ENCODE peak calls at places on chromosomes 3 and 15, in ten cellular contexts. One of them, this sample, is unnamed.

GRCh38 chr3:172272699-172273098 is 175.6 kb downstream of the GHSR start:
- DNase-seq in breast epithelium: no peak
- DNase-seq in right lobe of liver: no peak
- DNase-seq in PC-3: no peak
- DNase-seq in colonic mucosa: no peak
- DNase-seq in effector memory CD4-positive, alpha-beta T cell: no peak
- DNase-seq in endodermal cell: no peak
- DNase-seq in ovary: no peak
- DNase-seq in neural progenitor cell: no peak
- DNase-seq in SJSA1: no peak
- DNase-seq in this sample: no peak

GRCh38 chr3:18757476-18757875 is 332.3 kb upstream of the SATB1 start:
- DNase-seq in breast epithelium: no peak
- DNase-seq in right lobe of liver: no peak
- DNase-seq in PC-3: no peak
- DNase-seq in colonic mucosa: no peak
- DNase-seq in effector memory CD4-positive, alpha-beta T cell: no peak
- DNase-seq in endodermal cell: no peak
- DNase-seq in ovary: no peak
- DNase-seq in neural progenitor cell: no peak
- DNase-seq in SJSA1: no peak
- DNase-seq in this sample: no peak

GRCh38 chr3:184766555-184767261 is 45.3 kb upstream of the VPS8 start:
- DNase-seq in breast epithelium: no peak
- DNase-seq in right lobe of liver: no peak
- DNase-seq in PC-3: no peak
- DNase-seq in colonic mucosa: no peak
- DNase-seq in effector memory CD4-positive, alpha-beta T cell: no peak
- DNase-seq in endodermal cell: no peak
- DNase-seq in ovary: no peak
- DNase-seq in neural progenitor cell: no peak
- DNase-seq in SJSA1: no peak
- DNase-seq in this sample: no peak

GRCh38 chr3:146189519-146190173 is 28.7 kb upstream of the PLOD2 start:
- DNase-seq in breast epithelium: no peak
- DNase-seq in right lobe of liver: no peak
- DNase-seq in PC-3: peak; percentile 90
- DNase-seq in colonic mucosa: no peak
- DNase-seq in effector memory CD4-positive, alpha-beta T cell: no peak
- DNase-seq in endodermal cell: peak; percentile 56
- DNase-seq in ovary: peak; percentile 18
- DNase-seq in neural progenitor cell: peak; percentile 71
- DNase-seq in SJSA1: no peak
- DNase-seq in this sample: no peak

GRCh38 chr3:79314547-79314946 is 453.3 kb downstream of the ROBO1 start:
- DNase-seq in breast epithelium: no peak
- DNase-seq in right lobe of liver: no peak
- DNase-seq in PC-3: peak; percentile 38
- DNase-seq in colonic mucosa: no peak
- DNase-seq in effector memory CD4-positive, alpha-beta T cell: no peak
- DNase-seq in endodermal cell: no peak
- DNase-seq in ovary: no peak
- DNase-seq in neural progenitor cell: no peak
- DNase-seq in SJSA1: no peak
- DNase-seq in this sample: no peak

GRCh38 chr3:124800511-124801374 is 70.5 kb downstream of the UMPS start:
- DNase-seq in breast epithelium: no peak
- DNase-seq in right lobe of liver: peak; percentile 47
- DNase-seq in PC-3: no peak
- DNase-seq in colonic mucosa: no peak
- DNase-seq in effector memory CD4-positive, alpha-beta T cell: no peak
- DNase-seq in endodermal cell: no peak
- DNase-seq in ovary: peak; percentile 58
- DNase-seq in neural progenitor cell: no peak
- DNase-seq in SJSA1: no peak
- DNase-seq in this sample: no peak

GRCh38 chr15:78671626-78672211 is 30.7 kb upstream of the CHRNB4 start:
- DNase-seq in breast epithelium: no peak
- DNase-seq in right lobe of liver: no peak
- DNase-seq in PC-3: no peak
- DNase-seq in colonic mucosa: no peak
- DNase-seq in effector memory CD4-positive, alpha-beta T cell: no peak
- DNase-seq in endodermal cell: peak; percentile 81
- DNase-seq in ovary: no peak
- DNase-seq in neural progenitor cell: peak; percentile 72
- DNase-seq in SJSA1: no peak
- DNase-seq in this sample: no peak

GRCh38 chr3:61936344-61936937 is 375.1 kb downstream of the PTPRG start:
- DNase-seq in breast epithelium: no peak
- DNase-seq in right lobe of liver: no peak
- DNase-seq in PC-3: no peak
- DNase-seq in colonic mucosa: peak; percentile 23
- DNase-seq in effector memory CD4-positive, alpha-beta T cell: no peak
- DNase-seq in endodermal cell: peak; percentile 84
- DNase-seq in ovary: no peak
- DNase-seq in neural progenitor cell: peak; percentile 55
- DNase-seq in SJSA1: no peak
- DNase-seq in this sample: no peak

GRCh38 chr15:38687340-38687739 is 122.7 kb upstream of the RASGRP1 start:
- DNase-seq in breast epithelium: no peak
- DNase-seq in right lobe of liver: no peak
- DNase-seq in PC-3: no peak
- DNase-seq in colonic mucosa: no peak
- DNase-seq in effector memory CD4-positive, alpha-beta T cell: no peak
- DNase-seq in endodermal cell: no peak
- DNase-seq in ovary: no peak
- DNase-seq in neural progenitor cell: no peak
- DNase-seq in SJSA1: no peak
- DNase-seq in this sample: no peak

GRCh38 chr3:134134698-134135415 is 105.1 kb upstream of the SLCO2A1 start:
- DNase-seq in breast epithelium: no peak
- DNase-seq in right lobe of liver: no peak
- DNase-seq in PC-3: no peak
- DNase-seq in colonic mucosa: no peak
- DNase-seq in effector memory CD4-positive, alpha-beta T cell: no peak
- DNase-seq in endodermal cell: no peak
- DNase-seq in ovary: no peak
- DNase-seq in neural progenitor cell: no peak
- DNase-seq in SJSA1: no peak
- DNase-seq in this sample: no peak

GRCh38 chr3:45601156-45601555 is 6.6 kb downstream of the LIMD1 start:
- DNase-seq in breast epithelium: no peak
- DNase-seq in right lobe of liver: no peak
- DNase-seq in PC-3: no peak
- DNase-seq in colonic mucosa: no peak
- DNase-seq in effector memory CD4-positive, alpha-beta T cell: no peak
- DNase-seq in endodermal cell: no peak
- DNase-seq in ovary: no peak
- DNase-seq in neural progenitor cell: no peak
- DNase-seq in SJSA1: no peak
- DNase-seq in this sample: no peak

GRCh38 chr3:164377466-164377865 is 700.8 kb downstream of the SI start:
- DNase-seq in breast epithelium: no peak
- DNase-seq in right lobe of liver: no peak
- DNase-seq in PC-3: peak; percentile 16
- DNase-seq in colonic mucosa: no peak
- DNase-seq in effector memory CD4-positive, alpha-beta T cell: no peak
- DNase-seq in endodermal cell: no peak
- DNase-seq in ovary: no peak
- DNase-seq in neural progenitor cell: no peak
- DNase-seq in SJSA1: no peak
- DNase-seq in this sample: no peak

GRCh38 chr3:16239082-16239770 is 25.5 kb downstream of the DPH3 start:
- DNase-seq in breast epithelium: no peak
- DNase-seq in right lobe of liver: peak; percentile 80
- DNase-seq in PC-3: no peak
- DNase-seq in colonic mucosa: no peak
- DNase-seq in effector memory CD4-positive, alpha-beta T cell: no peak
- DNase-seq in endodermal cell: no peak
- DNase-seq in ovary: no peak
- DNase-seq in neural progenitor cell: no peak
- DNase-seq in SJSA1: no peak
- DNase-seq in this sample: no peak

GRCh38 chr3:30082652-30083051 is 523.7 kb upstream of the TGFBR2 start:
- DNase-seq in breast epithelium: no peak
- DNase-seq in right lobe of liver: no peak
- DNase-seq in PC-3: no peak
- DNase-seq in colonic mucosa: no peak
- DNase-seq in effector memory CD4-positive, alpha-beta T cell: no peak
- DNase-seq in endodermal cell: peak; percentile 63
- DNase-seq in ovary: no peak
- DNase-seq in neural progenitor cell: peak; percentile 28
- DNase-seq in SJSA1: no peak
- DNase-seq in this sample: no peak
- H3K27me3 ChIP-seq in breast epithelium: no peaks in the 10 kb centered on the region
- H3K27me3 ChIP-seq in right lobe of liver: no peaks in the 10 kb centered on the region
- H3K27me3 ChIP-seq in PC-3: no peaks in the 10 kb centered on the region
- H3K27me3 ChIP-seq in colonic mucosa: no peaks in the 10 kb centered on the region
- H3K27me3 ChIP-seq in effector memory CD4-positive, alpha-beta T cell: no peaks in the 10 kb centered on the region
- H3K27me3 ChIP-seq in endodermal cell: peaks cover 24% of the 10 kb centered on the region
- H3K27me3 ChIP-seq in ovary: no peaks in the 10 kb centered on the region
- H3K27me3 ChIP-seq in neural progenitor cell: peaks cover 75% of the 10 kb centered on the region
- H3K27me3 ChIP-seq in SJSA1: no peaks in the 10 kb centered on the region
- H3K27me3 ChIP-seq in this sample: no peaks in the 10 kb centered on the region

GRCh38 chr3:111812680-111813079 is 46.4 kb upstream of the PHLDB2 start:
- DNase-seq in breast epithelium: no peak
- DNase-seq in right lobe of liver: no peak
- DNase-seq in PC-3: no peak
- DNase-seq in colonic mucosa: no peak
- DNase-seq in effector memory CD4-positive, alpha-beta T cell: no peak
- DNase-seq in endodermal cell: no peak
- DNase-seq in ovary: no peak
- DNase-seq in neural progenitor cell: no peak
- DNase-seq in SJSA1: no peak
- DNase-seq in this sample: no peak

GRCh38 chr3:111811811-111812210 is 47.3 kb upstream of the PHLDB2 start:
- DNase-seq in breast epithelium: no peak
- DNase-seq in right lobe of liver: no peak
- DNase-seq in PC-3: peak; percentile 25
- DNase-seq in colonic mucosa: no peak
- DNase-seq in effector memory CD4-positive, alpha-beta T cell: no peak
- DNase-seq in endodermal cell: no peak
- DNase-seq in ovary: no peak
- DNase-seq in neural progenitor cell: no peak
- DNase-seq in SJSA1: no peak
- DNase-seq in this sample: no peak

GRCh38 chr3:111808439-111808838 is 50.6 kb upstream of the PHLDB2 start:
- DNase-seq in breast epithelium: no peak
- DNase-seq in right lobe of liver: no peak
- DNase-seq in PC-3: peak; percentile 72
- DNase-seq in colonic mucosa: no peak
- DNase-seq in effector memory CD4-positive, alpha-beta T cell: no peak
- DNase-seq in endodermal cell: no peak
- DNase-seq in ovary: no peak
- DNase-seq in neural progenitor cell: no peak
- DNase-seq in SJSA1: no peak
- DNase-seq in this sample: no peak

GRCh38 chr3:111809196-111809595 is 49.9 kb upstream of the PHLDB2 start:
- DNase-seq in breast epithelium: no peak
- DNase-seq in right lobe of liver: no peak
- DNase-seq in PC-3: no peak
- DNase-seq in colonic mucosa: no peak
- DNase-seq in effector memory CD4-positive, alpha-beta T cell: no peak
- DNase-seq in endodermal cell: no peak
- DNase-seq in ovary: no peak
- DNase-seq in neural progenitor cell: no peak
- DNase-seq in SJSA1: no peak
- DNase-seq in this sample: no peak

GRCh38 chr3:111810909-111811308 is 48.2 kb upstream of the PHLDB2 start:
- DNase-seq in breast epithelium: no peak
- DNase-seq in right lobe of liver: no peak
- DNase-seq in PC-3: peak; percentile 98
- DNase-seq in colonic mucosa: no peak
- DNase-seq in effector memory CD4-positive, alpha-beta T cell: no peak
- DNase-seq in endodermal cell: no peak
- DNase-seq in ovary: no peak
- DNase-seq in neural progenitor cell: no peak
- DNase-seq in SJSA1: no peak
- DNase-seq in this sample: no peak
- H3K4me1 ChIP-seq in breast epithelium: no peaks in the 10 kb centered on the region
- H3K4me1 ChIP-seq in right lobe of liver: peaks cover 17% of the 10 kb centered on the region
- H3K4me1 ChIP-seq in PC-3: peaks cover 55% of the 10 kb centered on the region
- H3K4me1 ChIP-seq in colonic mucosa: no peaks in the 10 kb centered on the region
- H3K4me1 ChIP-seq in effector memory CD4-positive, alpha-beta T cell: no peaks in the 10 kb centered on the region
- H3K4me1 ChIP-seq in endodermal cell: no peaks in the 10 kb centered on the region
- H3K4me1 ChIP-seq in ovary: no peaks in the 10 kb centered on the region
- H3K4me1 ChIP-seq in neural progenitor cell: no peaks in the 10 kb centered on the region
- H3K4me1 ChIP-seq in SJSA1: peaks cover 48% of the 10 kb centered on the region
- H3K4me1 ChIP-seq in this sample: peaks cover 9% of the 10 kb centered on the region

GRCh38 chr15:24862726-24863521 is 91.9 kb upstream of the SNRPN start:
- DNase-seq in breast epithelium: no peak
- DNase-seq in right lobe of liver: no peak
- DNase-seq in PC-3: peak; percentile 39
- DNase-seq in colonic mucosa: no peak
- DNase-seq in effector memory CD4-positive, alpha-beta T cell: no peak
- DNase-seq in endodermal cell: peak; percentile 53
- DNase-seq in ovary: no peak
- DNase-seq in neural progenitor cell: peak; percentile 17
- DNase-seq in SJSA1: no peak
- DNase-seq in this sample: no peak

GRCh38 chr15:24858737-24859601 is 95.8 kb upstream of the SNRPN start:
- DNase-seq in breast epithelium: no peak
- DNase-seq in right lobe of liver: no peak
- DNase-seq in PC-3: peak; percentile 25
- DNase-seq in colonic mucosa: no peak
- DNase-seq in effector memory CD4-positive, alpha-beta T cell: no peak
- DNase-seq in endodermal cell: peak; percentile 82
- DNase-seq in ovary: no peak
- DNase-seq in neural progenitor cell: peak; percentile 80
- DNase-seq in SJSA1: no peak
- DNase-seq in this sample: no peak

GRCh38 chr15:24857777-24858176 is 97.0 kb upstream of the SNRPN start:
- DNase-seq in breast epithelium: no peak
- DNase-seq in right lobe of liver: no peak
- DNase-seq in PC-3: peak; percentile 11
- DNase-seq in colonic mucosa: no peak
- DNase-seq in effector memory CD4-positive, alpha-beta T cell: no peak
- DNase-seq in endodermal cell: peak; percentile 67
- DNase-seq in ovary: no peak
- DNase-seq in neural progenitor cell: peak; percentile 41
- DNase-seq in SJSA1: no peak
- DNase-seq in this sample: no peak

GRCh38 chr15:24857094-24857437 is 97.7 kb upstream of the SNRPN start:
- DNase-seq in breast epithelium: no peak
- DNase-seq in right lobe of liver: no peak
- DNase-seq in PC-3: no peak
- DNase-seq in colonic mucosa: no peak
- DNase-seq in effector memory CD4-positive, alpha-beta T cell: no peak
- DNase-seq in endodermal cell: no peak
- DNase-seq in ovary: no peak
- DNase-seq in neural progenitor cell: peak; percentile 11
- DNase-seq in SJSA1: no peak
- DNase-seq in this sample: no peak

GRCh38 chr15:24861014-24861690 is 93.6 kb upstream of the SNRPN start:
- DNase-seq in breast epithelium: no peak
- DNase-seq in right lobe of liver: no peak
- DNase-seq in PC-3: peak; percentile 53
- DNase-seq in colonic mucosa: no peak
- DNase-seq in effector memory CD4-positive, alpha-beta T cell: no peak
- DNase-seq in endodermal cell: no peak
- DNase-seq in ovary: no peak
- DNase-seq in neural progenitor cell: no peak
- DNase-seq in SJSA1: no peak
- DNase-seq in this sample: no peak
- H3K9me3 ChIP-seq in breast epithelium: no peaks in the 10 kb centered on the region
- H3K9me3 ChIP-seq in right lobe of liver: no peaks in the 10 kb centered on the region
- H3K9me3 ChIP-seq in PC-3: peaks cover 7% of the 10 kb centered on the region
- H3K9me3 ChIP-seq in colonic mucosa: no peaks in the 10 kb centered on the region
- H3K9me3 ChIP-seq in effector memory CD4-positive, alpha-beta T cell: no peaks in the 10 kb centered on the region
- H3K9me3 ChIP-seq in endodermal cell: peaks cover 11% of the 10 kb centered on the region
- H3K9me3 ChIP-seq in ovary: no peaks in the 10 kb centered on the region
- H3K9me3 ChIP-seq in neural progenitor cell: no peaks in the 10 kb centered on the region
- H3K9me3 ChIP-seq in SJSA1: no peaks in the 10 kb centered on the region
- H3K9me3 ChIP-seq in this sample: peaks cover 8% of the 10 kb centered on the region

GRCh38 chr3:156465222-156465621 is 89.7 kb downstream of the SSR3 start:
- DNase-seq in breast epithelium: no peak
- DNase-seq in right lobe of liver: no peak
- DNase-seq in PC-3: no peak
- DNase-seq in colonic mucosa: no peak
- DNase-seq in effector memory CD4-positive, alpha-beta T cell: no peak
- DNase-seq in endodermal cell: no peak
- DNase-seq in ovary: no peak
- DNase-seq in neural progenitor cell: no peak
- DNase-seq in SJSA1: no peak
- DNase-seq in this sample: no peak
- H3K27me3 ChIP-seq in breast epithelium: no peaks in the 10 kb centered on the region
- H3K27me3 ChIP-seq in right lobe of liver: no peaks in the 10 kb centered on the region
- H3K27me3 ChIP-seq in PC-3: peaks cover 63% of the 10 kb centered on the region
- H3K27me3 ChIP-seq in colonic mucosa: no peaks in the 10 kb centered on the region
- H3K27me3 ChIP-seq in effector memory CD4-positive, alpha-beta T cell: no peaks in the 10 kb centered on the region
- H3K27me3 ChIP-seq in endodermal cell: no peaks in the 10 kb centered on the region
- H3K27me3 ChIP-seq in ovary: no peaks in the 10 kb centered on the region
- H3K27me3 ChIP-seq in neural progenitor cell: no peaks in the 10 kb centered on the region
- H3K27me3 ChIP-seq in SJSA1: no peaks in the 10 kb centered on the region
- H3K27me3 ChIP-seq in this sample: no peaks in the 10 kb centered on the region

This sample was measured in lung.